ENCODE peak calls at places on chromosomes 5 and 9, in six cellular contexts. K is uterus; H is CD8-positive, alpha-beta T cell; L is heart right ventricle; A is breast epithelium; R is mesenchymal stem cell. P is an unnamed sample.

GRCh38 chr9:121778252-121779225 is 127.1 kb downstream of the DAB2IP start:
- DNase-seq in A (no peak), K (no peak), R (peak; percentile 12), L (peak; percentile 16), H (no peak), P (peak; percentile 16)

GRCh38 chr5:84361572-84361971 is 23.1 kb downstream of the EDIL3 start:
- DNase-seq in K (no peak), A (no peak), L (no peak), H (no peak), R (no peak), P (no peak)

GRCh38 chr5:56525117-56525516 is 290.2 kb upstream of the MAP3K1 start:
- DNase-seq in K (no peak), H (no peak), L (no peak), R (no peak), A (no peak), P (peak; percentile 54)

GRCh38 chr5:100828071-100828689 is 74.9 kb downstream of the ST8SIA4 start:
- DNase-seq in L (no peak), K (no peak), R (no peak), A (no peak), H (no peak), P (no peak)

GRCh38 chr9:127057970-127058644 is 64.3 kb downstream of the ANGPTL2 start:
- DNase-seq in K (no peak), L (no peak), H (no peak), A (no peak), R (no peak), P (peak; percentile 70)

GRCh38 chr9:38068616-38068865 is 486 bp downstream of the SHB start:
- DNase-seq in A (no peak), L (no peak), H (peak; percentile 7), K (no peak), R (peak; percentile 69), P (no peak)

GRCh38 chr5:172795401-172795977 is 24.5 kb upstream of the DUSP1 start:
- DNase-seq in A (peak; percentile 74), H (no peak), L (peak; percentile 96), K (peak; percentile 100), R (peak; percentile 97), P (peak; percentile 81)

GRCh38 chr5:14581891-14582796 is 552 bp downstream of the OTULINL start:
- DNase-seq in H (peak; percentile 78), K (peak; percentile 46), A (peak; percentile 32), R (peak; percentile 53), L (peak; percentile 13), P (peak; percentile 32)

GRCh38 chr9:13189362-13189761 is 90.1 kb downstream of the MPDZ start:
- DNase-seq in K (no peak), H (no peak), A (no peak), R (no peak), L (no peak), P (no peak)

DNA sequence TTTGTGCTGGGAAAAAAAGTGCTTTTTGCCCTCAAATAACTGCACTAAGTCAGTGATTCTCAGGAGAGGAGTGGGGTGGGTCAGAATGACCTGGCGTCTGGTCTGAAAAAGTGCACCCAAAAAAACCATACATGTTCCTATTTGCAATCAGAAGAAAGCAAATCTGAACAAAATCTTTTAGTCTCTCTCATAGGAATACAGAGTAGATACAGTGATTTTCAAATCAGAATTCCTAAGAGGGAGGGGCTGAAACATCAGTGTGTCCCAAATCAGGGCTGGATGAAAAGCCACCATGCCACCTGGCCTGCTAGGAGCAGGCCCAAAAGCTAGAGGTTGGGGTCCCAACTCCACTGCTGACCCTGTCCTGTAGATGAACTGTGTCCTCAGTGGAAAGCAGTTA is 66.8 kb downstream of the RAPGEF1 start:
- DNase-seq in H (no peak), K (no peak), R (no peak), A (no peak), L (no peak), P (no peak)
- H3K27ac ChIP-seq in H (no peak overlapping the region), K (peak overlapping the region; percentile 97), R (no peak overlapping the region), A (peak overlapping the region; percentile 2), L (peak overlapping the region; percentile 79), P (no peak overlapping the region)

DNA sequence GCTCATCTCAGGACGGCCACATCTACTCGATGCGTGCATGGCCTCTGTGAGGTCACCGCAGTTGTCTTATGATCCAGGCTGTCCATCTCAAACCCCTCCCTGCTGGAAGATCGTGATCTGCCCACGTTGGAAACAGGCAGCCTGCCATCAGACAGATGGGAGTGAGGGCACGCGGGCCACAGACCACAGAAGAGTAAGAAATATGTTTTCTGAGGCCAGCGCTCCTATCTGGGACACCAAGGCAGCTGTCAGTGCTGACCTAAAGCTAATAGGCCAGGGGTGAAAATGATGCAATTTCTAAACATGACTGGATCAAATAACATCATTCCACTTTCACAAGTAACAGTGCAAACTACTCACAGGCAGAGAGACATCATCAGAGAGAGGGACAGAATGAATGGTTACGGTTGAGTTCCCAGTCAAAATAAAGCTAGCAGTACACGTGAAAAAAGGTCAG is 57.1 kb upstream of the CER1 start:
- DNase-seq in L (no peak), H (no peak), A (no peak), K (no peak), R (no peak), P (peak; percentile 11)
- H3K27ac ChIP-seq in L (no peak overlapping the region), H (no peak overlapping the region), A (no peak overlapping the region), K (no peak overlapping the region), R (no peak overlapping the region), P (no peak overlapping the region)

GRCh38 chr5:143596500-143596820 is 193.0 kb upstream of the NR3C1 start:
- DNase-seq in H (no peak), A (no peak), L (no peak), K (no peak), R (no peak), P (no peak)
- H3K27ac ChIP-seq in H (no peak overlapping the region), A (no peak overlapping the region), L (no peak overlapping the region), K (no peak overlapping the region), R (no peak overlapping the region), P (no peak overlapping the region)

GRCh38 chr5:170291324-170291847 is 6.2 kb downstream of the LCP2 start:
- DNase-seq in L (no peak), R (no peak), H (no peak), A (no peak), K (no peak), P (no peak)
- H3K27ac ChIP-seq in L (no peak overlapping the region), R (no peak overlapping the region), H (peak overlapping the region; percentile 25), A (no peak overlapping the region), K (no peak overlapping the region), P (no peak overlapping the region)

DNA sequence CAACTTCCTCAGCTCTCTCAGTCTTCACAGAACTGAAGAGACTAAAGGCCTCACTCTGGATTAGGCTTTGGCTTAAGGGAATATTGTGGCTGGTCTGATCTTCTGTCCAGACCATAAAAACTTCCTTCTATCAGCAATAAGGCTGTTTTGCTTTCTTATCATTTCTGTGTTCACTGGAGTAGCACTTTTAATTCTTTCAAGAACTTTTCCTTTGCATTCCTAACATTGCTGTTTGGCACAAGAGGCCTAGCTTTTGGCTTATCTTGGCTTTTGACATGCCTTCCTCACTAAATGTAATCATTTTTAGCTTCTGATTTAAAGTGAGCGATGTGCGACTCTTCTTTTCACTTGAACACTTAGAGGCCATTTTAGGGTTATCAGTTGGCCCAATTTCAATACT is 88.7 kb upstream of the ACOT12 start:
- DNase-seq in L (no peak), A (no peak), K (no peak), H (no peak), R (no peak), P (no peak)
- H3K27ac ChIP-seq in L (no peak overlapping the region), A (no peak overlapping the region), K (no peak overlapping the region), H (no peak overlapping the region), R (no peak overlapping the region), P (no peak overlapping the region)

GRCh38 chr9:133472753-133473378 is 6.0 kb downstream of the SLC2A6 start:
- DNase-seq in R (no peak), K (no peak), A (no peak), L (no peak), H (no peak), P (no peak)

GRCh38 chr9:133470427-133470924 is 8.4 kb downstream of the SLC2A6 start:
- DNase-seq in K (no peak), H (no peak), A (no peak), R (no peak), L (no peak), P (no peak)

GRCh38 chr9:133472277-133472645 is 6.6 kb downstream of the SLC2A6 start:
- DNase-seq in H (no peak), K (no peak), A (no peak), L (no peak), R (no peak), P (no peak)

GRCh38 chr9:133470988-133471387 is 7.9 kb downstream of the SLC2A6 start:
- DNase-seq in K (no peak), H (no peak), A (no peak), R (no peak), L (no peak), P (no peak)

GRCh38 chr9:133471551-133472276 is 7.2 kb downstream of the SLC2A6 start:
- DNase-seq in K (no peak), L (no peak), H (no peak), A (no peak), R (no peak), P (peak; percentile 64)
- H3K27ac ChIP-seq in K (no peak overlapping the region), L (no peak overlapping the region), H (no peak overlapping the region), A (no peak overlapping the region), R (no peak overlapping the region), P (no peak overlapping the region)

P was measured in adrenal gland.